ENCODE peak calls at places on chromosomes 16 and 17, in four cellular contexts. Y, R, H and D are unnamed samples. For H3K27me3, the result is how much of the 10 kb centered on the place peaks cover.

GRCh38 chr17:18257268-18257681 is 1.3 kb downstream of the FLII start:
- DNase-seq in R (no peak), H (peak), Y (no peak), D (no peak)

GRCh38 chr16:85453-85782 is 7.4 kb downstream of the MPG start:
- DNase-seq in H (no peak), Y (no peak), R (no peak), D (no peak)

GRCh38 chr16:56289862-56290261 is 98.6 kb downstream of the GNAO1 start:
- DNase-seq in H (no peak), Y (peak), R (no peak), D (no peak)

GRCh38 chr16:4360538-4361021 is 9.5 kb upstream of the PAM16 start:
- DNase-seq in Y (peak), R (no peak), H (no peak), D (no peak)

GRCh38 chr17:61647044-61647443 is 56.0 kb upstream of the NACA2 start:
- DNase-seq in H (no peak), Y (no peak), R (no peak), D (no peak)

GRCh38 chr17:39634384-39634871 is 2.5 kb upstream of the STARD3 start:
- DNase-seq in R (no peak), Y (peak), H (no peak), D (peak)

GRCh38 chr16:3879258-3879886 is 1.1 kb downstream of the CREBBP start:
- DNase-seq in Y (peak), H (no peak), R (no peak), D (no peak)

GRCh38 chr16:65744401-65744800 is 622.1 kb upstream of the CDH5 start:
- DNase-seq in R (no peak), Y (no peak), H (no peak), D (no peak)

GRCh38 chr16:72256398-72257048 is 84.6 kb upstream of the PMFBP1 start:
- DNase-seq in Y (no peak), H (no peak), R (no peak), D (no peak)

GRCh38 chr17:36742267-36743000 is 141.1 kb downstream of the MRM1 start:
- DNase-seq in H (no peak), Y (no peak), R (no peak), D (no peak)

GRCh38 chr17:4345569-4345968 is 20.9 kb downstream of the UBE2G1 start:
- DNase-seq in R (no peak), Y (no peak), H (no peak), D (no peak)

GRCh38 chr17:49437696-49438438 is 23.2 kb upstream of the PHB1 start:
- DNase-seq in Y (no peak), R (no peak), H (no peak), D (no peak)

GRCh38 chr16:8905168-8905762 is 23.1 kb downstream of the LITAFD start:
- DNase-seq in R (no peak), H (peak), Y (no peak), D (peak)

GRCh38 chr16:921321-921905 is 49.4 kb downstream of the LMF1 start:
- DNase-seq in H (no peak), Y (no peak), R (no peak), D (no peak)

GRCh38 chr17:78019367-78019975 is 61.0 kb downstream of the TNRC6C start:
- DNase-seq in Y (no peak), H (peak), R (peak), D (peak)

GRCh38 chr17:37826497-37827115 is 81.7 kb upstream of the HNF1B start:
- DNase-seq in H (no peak), Y (no peak), R (no peak), D (no peak)

GRCh38 chr16:83899272-83899897 is 470 bp downstream of the MLYCD start:
- DNase-seq in R (no peak), H (no peak), Y (peak), D (peak)

GRCh38 chr17:13352747-13353415 is 248.8 kb downstream of the HS3ST3A1 start:
- DNase-seq in Y (no peak), R (no peak), H (no peak), D (no peak)

GRCh38 chr16:31489616-31490584 is 7.0 kb downstream of the SLC5A2 start:
- DNase-seq in R (no peak), Y (no peak), H (no peak), D (no peak)
- H3K27me3 ChIP-seq in R (under half), Y (under half), H (under half), D (under half)

GRCh38 chr17:75571885-75572215 is 15.8 kb upstream of the MYO15B start:
- DNase-seq in Y (no peak), H (no peak), R (no peak), D (no peak)

GRCh38 chr17:75570034-75570676 is 17.4 kb upstream of the MYO15B start:
- DNase-seq in H (no peak), Y (no peak), R (no peak), D (no peak)

GRCh38 chr17:75572713-75573539 is 14.7 kb upstream of the MYO15B start:
- DNase-seq in Y (no peak), H (no peak), R (no peak), D (no peak)

GRCh38 chr17:75570772-75571171 is 16.8 kb upstream of the MYO15B start:
- DNase-seq in Y (no peak), R (no peak), H (no peak), D (no peak)

DNA sequence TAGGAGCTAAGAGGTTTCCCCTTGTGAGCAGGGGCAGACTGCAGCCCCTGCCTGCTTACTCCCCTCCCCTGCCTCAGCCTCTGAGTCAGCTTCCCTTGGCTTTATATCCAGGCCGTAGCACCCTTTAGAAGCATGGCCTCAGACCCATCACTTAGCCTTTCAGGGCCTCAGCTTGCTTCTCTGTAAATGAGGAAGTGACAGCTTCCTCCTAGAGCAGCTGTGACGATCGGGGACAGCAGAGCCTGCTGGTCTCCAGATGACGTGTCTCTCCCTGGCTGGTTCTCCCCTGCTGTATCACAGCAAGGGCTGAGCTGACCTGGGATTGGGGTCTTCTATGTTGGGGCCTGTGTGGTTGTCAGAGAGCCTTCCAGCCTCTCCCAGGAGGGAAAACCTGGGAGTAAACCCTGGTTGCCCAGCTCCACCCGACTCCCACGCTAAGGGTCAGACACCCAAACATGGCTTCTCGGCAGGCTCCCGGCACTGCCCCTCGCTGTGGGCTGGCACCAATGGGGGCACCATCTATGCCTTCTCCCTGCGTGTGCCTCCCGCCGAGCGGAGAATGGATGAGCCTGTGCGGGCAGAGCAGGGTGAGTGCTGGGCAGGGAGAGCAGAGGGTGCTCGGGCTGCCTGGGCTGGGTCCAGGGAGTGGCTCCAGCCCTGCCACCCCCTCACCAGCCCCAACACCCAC is 16.3 kb upstream of the MYO15B start:
- DNase-seq in R (peak), Y (no peak), H (no peak), D (peak)
- TF ChIP-seq MYC in R (no peak), Y (no peak), H (no peak), D (no peak)

DNA sequence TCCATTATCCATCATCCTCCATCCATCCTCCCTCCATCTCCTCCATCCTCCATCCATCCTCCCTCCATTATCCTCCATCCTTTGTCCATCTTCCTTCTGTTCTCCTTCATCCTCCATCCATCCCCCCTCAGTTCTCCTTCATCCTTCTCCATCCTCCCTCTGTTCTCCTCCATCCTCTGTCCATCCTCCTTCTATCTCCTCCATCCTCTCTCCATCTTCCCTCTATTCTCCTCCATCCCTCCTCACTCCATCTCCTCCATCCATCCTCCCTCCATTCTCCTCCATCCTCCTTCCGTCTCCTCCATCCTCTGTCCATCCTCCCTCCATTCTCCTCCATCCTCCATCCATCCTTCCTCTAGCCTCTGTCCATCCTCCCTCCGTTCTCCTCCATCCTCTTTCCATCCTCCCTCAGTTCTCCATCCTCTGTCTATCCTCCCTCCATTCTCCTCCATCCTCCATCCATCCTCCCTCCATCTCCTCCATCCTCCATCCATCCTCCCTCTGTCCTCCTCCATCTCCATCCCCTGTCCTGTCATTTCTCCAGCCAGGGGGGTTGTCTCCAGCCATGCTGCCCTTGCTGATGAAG is 143.7 kb downstream of the SDK2 start:
- DNase-seq in H (no peak), R (no peak), Y (no peak), D (no peak)
- H3K27me3 ChIP-seq in H (under half), R (under half), Y (under half), D (under half)

GRCh38 chr16:59887856-59888255 is 1153.7 kb upstream of the GOT2 start:
- DNase-seq in Y (no peak), R (no peak), H (no peak), D (no peak)

GRCh38 chr16:59881366-59881765 is 1147.2 kb upstream of the GOT2 start:
- DNase-seq in Y (no peak), H (no peak), R (no peak), D (no peak)

GRCh38 chr16:59880626-59881025 is 1146.5 kb upstream of the GOT2 start:
- DNase-seq in R (no peak), Y (no peak), H (no peak), D (no peak)

GRCh38 chr16:59886021-59886420 is 1151.9 kb upstream of the GOT2 start:
- DNase-seq in H (no peak), R (no peak), Y (no peak), D (peak)
- TF ChIP-seq MYC in H (no peak), R (no peak), Y (no peak), D (no peak)

GRCh38 chr17:57726213-57726612 is 18.9 kb downstream of the CCDC182 start:
- DNase-seq in H (no peak), R (no peak), Y (no peak), D (no peak)

GRCh38 chr17:57724038-57724728 is 20.9 kb downstream of the CCDC182 start:
- DNase-seq in Y (no peak), R (peak), H (no peak), D (no peak)

GRCh38 chr17:57723427-57724037 is 21.6 kb downstream of the CCDC182 start:
- DNase-seq in R (no peak), Y (no peak), H (no peak), D (no peak)

GRCh38 chr17:57722704-57723043 is 22.4 kb downstream of the CCDC182 start:
- DNase-seq in H (no peak), R (no peak), Y (no peak), D (no peak)

GRCh38 chr17:57724729-57725125 is 20.4 kb downstream of the CCDC182 start:
- DNase-seq in H (no peak), Y (no peak), R (no peak), D (no peak)
- H3K27me3 ChIP-seq in H (half or more), Y (under half), R (under half), D (under half)